ENCODE peak calls at places on chromosomes 6 and 20, in nine cellular contexts. One of them, this sample, is unnamed.

GRCh38 chr6:150050846-150051245 is 18.1 kb downstream of the ULBP3 start:
- DNase-seq in nephron progenitor cell: no peak
- DNase-seq in Peyer's patch: no peak
- DNase-seq in HCT116: no peak
- DNase-seq in BJ: no peak
- DNase-seq in IMR-90: no peak
- DNase-seq in GM12864: no peak
- DNase-seq in epithelial cell of esophagus: no peak
- DNase-seq in GM13976: no peak
- DNase-seq in this sample: no peak

GRCh38 chr6:95279641-95280040 is 297.7 kb upstream of the MANEA start:
- DNase-seq in nephron progenitor cell: no peak
- DNase-seq in Peyer's patch: no peak
- DNase-seq in HCT116: no peak
- DNase-seq in BJ: no peak
- DNase-seq in IMR-90: no peak
- DNase-seq in GM12864: no peak
- DNase-seq in epithelial cell of esophagus: no peak
- DNase-seq in GM13976: no peak
- DNase-seq in this sample: no peak

GRCh38 chr6:167571550-167571949 is 246.7 kb downstream of the TTLL2 start:
- DNase-seq in nephron progenitor cell: no peak
- DNase-seq in Peyer's patch: no peak
- DNase-seq in HCT116: no peak
- DNase-seq in BJ: no peak
- DNase-seq in IMR-90: no peak
- DNase-seq in GM12864: no peak
- DNase-seq in epithelial cell of esophagus: no peak
- DNase-seq in GM13976: no peak
- DNase-seq in this sample: no peak

GRCh38 chr6:110645685-110646418 is 169.4 kb downstream of the CDK19 start:
- DNase-seq in nephron progenitor cell: no peak
- DNase-seq in Peyer's patch: no peak
- DNase-seq in HCT116: no peak
- DNase-seq in BJ: no peak
- DNase-seq in IMR-90: no peak
- DNase-seq in GM12864: no peak
- DNase-seq in epithelial cell of esophagus: no peak
- DNase-seq in GM13976: no peak
- DNase-seq in this sample: no peak

GRCh38 chr6:110181131-110182027 is 1.2 kb downstream of the CDC40 start:
- DNase-seq in nephron progenitor cell: no peak
- DNase-seq in Peyer's patch: no peak
- DNase-seq in HCT116: no peak
- DNase-seq in BJ: no peak
- DNase-seq in IMR-90: peak; percentile 18
- DNase-seq in GM12864: no peak
- DNase-seq in epithelial cell of esophagus: peak; percentile 23
- DNase-seq in GM13976: peak; percentile 35
- DNase-seq in this sample: peak; percentile 11

GRCh38 chr6:84107495-84107894 is 73.9 kb downstream of the MRAP2 start:
- DNase-seq in nephron progenitor cell: no peak
- DNase-seq in Peyer's patch: no peak
- DNase-seq in HCT116: no peak
- DNase-seq in BJ: no peak
- DNase-seq in IMR-90: no peak
- DNase-seq in GM12864: no peak
- DNase-seq in epithelial cell of esophagus: no peak
- DNase-seq in GM13976: no peak
- DNase-seq in this sample: no peak

GRCh38 chr6:17503051-17503450 is 97.1 kb upstream of the FAM8A1 start:
- DNase-seq in nephron progenitor cell: no peak
- DNase-seq in Peyer's patch: no peak
- DNase-seq in HCT116: no peak
- DNase-seq in BJ: no peak
- DNase-seq in IMR-90: no peak
- DNase-seq in GM12864: no peak
- DNase-seq in epithelial cell of esophagus: no peak
- DNase-seq in GM13976: no peak
- DNase-seq in this sample: no peak

GRCh38 chr6:40166963-40167362 is 232.7 kb upstream of the MOCS1 start:
- DNase-seq in nephron progenitor cell: no peak
- DNase-seq in Peyer's patch: no peak
- DNase-seq in HCT116: no peak
- DNase-seq in BJ: no peak
- DNase-seq in IMR-90: no peak
- DNase-seq in GM12864: no peak
- DNase-seq in epithelial cell of esophagus: peak; percentile 39
- DNase-seq in GM13976: no peak
- DNase-seq in this sample: no peak

GRCh38 chr6:504446-504980 is 113.0 kb downstream of the IRF4 start:
- DNase-seq in nephron progenitor cell: no peak
- DNase-seq in Peyer's patch: no peak
- DNase-seq in HCT116: no peak
- DNase-seq in BJ: no peak
- DNase-seq in IMR-90: no peak
- DNase-seq in GM12864: no peak
- DNase-seq in epithelial cell of esophagus: no peak
- DNase-seq in GM13976: no peak
- DNase-seq in this sample: no peak

GRCh38 chr6:121879149-121879548 is 443.7 kb downstream of the GJA1 start:
- DNase-seq in nephron progenitor cell: no peak
- DNase-seq in Peyer's patch: no peak
- DNase-seq in HCT116: no peak
- DNase-seq in BJ: peak; percentile 77
- DNase-seq in IMR-90: peak; percentile 93
- DNase-seq in GM12864: no peak
- DNase-seq in epithelial cell of esophagus: no peak
- DNase-seq in GM13976: no peak
- DNase-seq in this sample: peak; percentile 91

GRCh38 chr20:33053291-33054106 is at the start of gene BPIFB3:
- DNase-seq in nephron progenitor cell: no peak
- DNase-seq in Peyer's patch: no peak
- DNase-seq in HCT116: no peak
- DNase-seq in BJ: no peak
- DNase-seq in IMR-90: no peak
- DNase-seq in GM12864: no peak
- DNase-seq in epithelial cell of esophagus: no peak
- DNase-seq in GM13976: no peak
- DNase-seq in this sample: no peak

GRCh38 chr6:90500458-90500857 is 86.4 kb downstream of the MAP3K7 start:
- DNase-seq in nephron progenitor cell: no peak
- DNase-seq in Peyer's patch: no peak
- DNase-seq in HCT116: no peak
- DNase-seq in BJ: no peak
- DNase-seq in IMR-90: no peak
- DNase-seq in GM12864: no peak
- DNase-seq in epithelial cell of esophagus: peak; percentile 69
- DNase-seq in GM13976: no peak
- DNase-seq in this sample: no peak

GRCh38 chr6:90496617-90497016 is 90.3 kb downstream of the MAP3K7 start:
- DNase-seq in nephron progenitor cell: peak; percentile 34
- DNase-seq in Peyer's patch: no peak
- DNase-seq in HCT116: no peak
- DNase-seq in BJ: no peak
- DNase-seq in IMR-90: no peak
- DNase-seq in GM12864: no peak
- DNase-seq in epithelial cell of esophagus: no peak
- DNase-seq in GM13976: no peak
- DNase-seq in this sample: no peak

GRCh38 chr6:90496191-90496590 is 90.7 kb downstream of the MAP3K7 start:
- DNase-seq in nephron progenitor cell: peak; percentile 37
- DNase-seq in Peyer's patch: no peak
- DNase-seq in HCT116: no peak
- DNase-seq in BJ: no peak
- DNase-seq in IMR-90: no peak
- DNase-seq in GM12864: no peak
- DNase-seq in epithelial cell of esophagus: no peak
- DNase-seq in GM13976: no peak
- DNase-seq in this sample: no peak

GRCh38 chr6:90495216-90495817 is 91.6 kb downstream of the MAP3K7 start:
- DNase-seq in nephron progenitor cell: no peak
- DNase-seq in Peyer's patch: no peak
- DNase-seq in HCT116: no peak
- DNase-seq in BJ: no peak
- DNase-seq in IMR-90: no peak
- DNase-seq in GM12864: no peak
- DNase-seq in epithelial cell of esophagus: no peak
- DNase-seq in GM13976: no peak
- DNase-seq in this sample: no peak

GRCh38 chr6:90497411-90497810 is 89.5 kb downstream of the MAP3K7 start:
- DNase-seq in nephron progenitor cell: no peak
- DNase-seq in Peyer's patch: no peak
- DNase-seq in HCT116: no peak
- DNase-seq in BJ: no peak
- DNase-seq in IMR-90: no peak
- DNase-seq in GM12864: no peak
- DNase-seq in epithelial cell of esophagus: no peak
- DNase-seq in GM13976: no peak
- DNase-seq in this sample: no peak
- TF ChIP-seq CTCF in nephron progenitor cell: peak; percentile 8
- TF ChIP-seq CTCF in Peyer's patch: no peak
- TF ChIP-seq CTCF in HCT116: no peak
- TF ChIP-seq CTCF in BJ: peak; percentile 14
- TF ChIP-seq CTCF in IMR-90: no peak
- TF ChIP-seq CTCF in GM12864: peak; percentile 17
- TF ChIP-seq CTCF in epithelial cell of esophagus: no peak
- TF ChIP-seq CTCF in GM13976: no peak
- TF ChIP-seq CTCF in this sample: no peak

GRCh38 chr20:25249198-25249931 is 1.5 kb downstream of the PYGB start:
- DNase-seq in nephron progenitor cell: no peak
- DNase-seq in Peyer's patch: no peak
- DNase-seq in HCT116: no peak
- DNase-seq in BJ: no peak
- DNase-seq in IMR-90: peak; percentile 15
- DNase-seq in GM12864: no peak
- DNase-seq in epithelial cell of esophagus: peak; percentile 41
- DNase-seq in GM13976: no peak
- DNase-seq in this sample: no peak
- TF ChIP-seq CTCF in nephron progenitor cell: no peak
- TF ChIP-seq CTCF in Peyer's patch: no peak
- TF ChIP-seq CTCF in HCT116: no peak
- TF ChIP-seq CTCF in BJ: no peak
- TF ChIP-seq CTCF in IMR-90: peak; percentile 18
- TF ChIP-seq CTCF in GM12864: no peak
- TF ChIP-seq CTCF in epithelial cell of esophagus: no peak
- TF ChIP-seq CTCF in GM13976: no peak
- TF ChIP-seq CTCF in this sample: no peak

DNA sequence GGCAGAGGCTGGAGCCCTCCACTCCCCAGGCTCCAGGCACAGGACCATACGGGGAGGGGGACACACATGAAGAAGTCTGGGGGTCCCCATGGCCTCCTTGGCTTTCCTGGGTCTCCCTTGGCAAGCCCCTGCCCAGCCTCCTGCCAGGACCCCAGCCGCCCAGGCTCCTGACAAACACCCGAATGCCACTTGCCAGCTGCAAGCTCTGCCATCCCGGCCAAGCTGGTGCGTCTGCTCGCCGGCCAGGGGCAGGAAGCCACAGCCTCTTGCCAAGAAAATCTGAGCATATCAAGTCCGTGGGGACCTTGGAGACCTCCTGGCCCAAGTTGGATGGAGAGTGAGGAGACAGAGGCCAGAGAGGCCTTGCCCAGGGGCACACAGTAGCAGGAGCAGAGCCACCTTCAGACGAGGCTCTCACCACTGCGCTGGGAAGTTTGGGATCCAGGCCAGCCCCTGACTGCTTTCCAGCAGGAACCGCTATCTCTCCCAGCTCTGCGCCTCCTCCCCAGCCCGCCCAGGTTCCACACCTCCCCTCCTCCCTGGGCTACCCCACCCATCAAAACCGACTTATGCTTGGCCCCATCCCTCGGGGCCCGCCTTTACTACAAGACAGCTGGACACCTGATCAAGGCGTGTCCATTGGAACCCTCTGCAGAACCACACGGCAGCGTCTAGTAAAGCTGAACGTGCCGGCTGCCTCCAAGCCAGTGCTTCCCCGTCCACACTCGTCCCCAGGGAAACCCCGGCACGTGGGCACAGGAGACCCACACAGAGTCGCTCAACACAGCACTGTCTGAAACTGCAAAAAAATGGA is 80.2 kb downstream of the GRM4 start:
- DNase-seq in nephron progenitor cell: no peak
- DNase-seq in Peyer's patch: no peak
- DNase-seq in HCT116: no peak
- DNase-seq in BJ: no peak
- DNase-seq in IMR-90: no peak
- DNase-seq in GM12864: no peak
- DNase-seq in epithelial cell of esophagus: no peak
- DNase-seq in GM13976: no peak
- DNase-seq in this sample: no peak
- TF ChIP-seq CTCF in nephron progenitor cell: no peak
- TF ChIP-seq CTCF in Peyer's patch: no peak
- TF ChIP-seq CTCF in HCT116: no peak
- TF ChIP-seq CTCF in BJ: no peak
- TF ChIP-seq CTCF in IMR-90: no peak
- TF ChIP-seq CTCF in GM12864: no peak
- TF ChIP-seq CTCF in epithelial cell of esophagus: no peak
- TF ChIP-seq CTCF in GM13976: no peak
- TF ChIP-seq CTCF in this sample: no peak

GRCh38 chr20:13777171-13777601 is 7.5 kb downstream of the ESF1 start:
- DNase-seq in nephron progenitor cell: no peak
- DNase-seq in Peyer's patch: no peak
- DNase-seq in HCT116: peak; percentile 6
- DNase-seq in BJ: no peak
- DNase-seq in IMR-90: peak; percentile 59
- DNase-seq in GM12864: no peak
- DNase-seq in epithelial cell of esophagus: peak; percentile 48
- DNase-seq in GM13976: no peak
- DNase-seq in this sample: no peak
- TF ChIP-seq CTCF in nephron progenitor cell: no peak
- TF ChIP-seq CTCF in Peyer's patch: no peak
- TF ChIP-seq CTCF in HCT116: no peak
- TF ChIP-seq CTCF in BJ: no peak
- TF ChIP-seq CTCF in IMR-90: no peak
- TF ChIP-seq CTCF in GM12864: no peak
- TF ChIP-seq CTCF in epithelial cell of esophagus: no peak
- TF ChIP-seq CTCF in GM13976: no peak
- TF ChIP-seq CTCF in this sample: no peak

DNA sequence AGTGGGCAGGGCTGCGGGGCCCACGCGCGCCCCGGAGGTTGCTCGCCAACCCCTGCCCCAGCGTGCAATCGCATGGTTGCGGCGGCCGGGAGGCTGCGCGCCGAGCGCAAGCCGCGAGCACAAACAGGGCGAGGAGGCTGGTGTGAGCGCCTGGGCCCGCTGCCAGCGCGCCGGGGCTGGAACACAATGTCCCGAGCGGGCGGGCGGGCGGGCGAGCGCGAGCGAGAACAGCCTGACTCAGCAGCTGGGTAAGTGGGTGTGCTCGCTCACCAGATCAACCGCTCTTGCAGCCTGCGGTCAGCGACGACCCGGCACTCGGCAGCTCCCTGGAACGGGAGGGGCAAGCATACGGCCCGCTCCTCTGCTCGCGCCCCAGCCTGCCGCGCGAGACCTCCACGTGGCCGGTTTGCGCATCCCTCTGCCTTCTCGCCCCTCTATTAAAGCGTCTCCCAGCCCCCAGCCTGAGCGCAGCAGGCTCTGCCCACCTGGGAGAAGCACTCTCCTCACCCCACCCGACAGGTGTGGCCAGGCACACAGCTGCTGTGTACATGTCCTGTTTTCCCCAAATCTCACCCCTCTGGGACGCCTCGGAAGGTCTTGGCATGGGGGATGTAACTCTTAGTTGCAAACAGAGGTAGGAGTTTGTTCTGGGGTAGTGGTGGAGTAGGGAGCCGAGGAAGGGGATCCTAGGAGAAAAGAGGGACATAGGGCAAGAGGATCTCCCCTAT is 8.7 kb upstream of the ARMC12 start:
- DNase-seq in nephron progenitor cell: peak; percentile 62
- DNase-seq in Peyer's patch: peak; percentile 92
- DNase-seq in HCT116: no peak
- DNase-seq in BJ: no peak
- DNase-seq in IMR-90: peak; percentile 94
- DNase-seq in GM12864: peak; percentile 71
- DNase-seq in epithelial cell of esophagus: peak; percentile 97
- DNase-seq in GM13976: peak; percentile 90
- DNase-seq in this sample: peak; percentile 89
- TF ChIP-seq CTCF in nephron progenitor cell: no peak
- TF ChIP-seq CTCF in Peyer's patch: peak; percentile 10
- TF ChIP-seq CTCF in HCT116: no peak
- TF ChIP-seq CTCF in BJ: peak; percentile 7
- TF ChIP-seq CTCF in IMR-90: no peak
- TF ChIP-seq CTCF in GM12864: no peak
- TF ChIP-seq CTCF in epithelial cell of esophagus: no peak
- TF ChIP-seq CTCF in GM13976: no peak
- TF ChIP-seq CTCF in this sample: no peak

This sample was measured in AG10803.